ENCODE peak calls at places on chromosome X, in four cellular contexts. X, B, G and Q are unnamed samples.

GRCh38 chrX:10106801-10107200 is 50.0 kb upstream of the CLCN4 start:
- DNase-seq in B (no peak), G (no peak), X (no peak), Q (no peak)

GRCh38 chrX:1496076-1496475 is 40.9 kb downstream of the P2RY8 start:
- DNase-seq in G (no peak), X (no peak), B (no peak), Q (no peak)

GRCh38 chrX:149497626-149498025 is 7.5 kb downstream of the IDS start:
- DNase-seq in B (peak; percentile 15), X (no peak), G (no peak), Q (no peak)

GRCh38 chrX:69493193-69493592 is 10.9 kb upstream of the NALF2 start:
- DNase-seq in B (peak; percentile 29), X (peak; percentile 46), G (no peak), Q (no peak)

GRCh38 chrX:39171686-39172085 is 370.4 kb downstream of the MID1IP1 start:
- DNase-seq in B (no peak), X (no peak), G (no peak), Q (no peak)

GRCh38 chrX:40964633-40965586 is 120.3 kb upstream of the USP9X start:
- DNase-seq in B (no peak), G (no peak), X (no peak), Q (no peak)

GRCh38 chrX:17375631-17376380 is 806 bp downstream of the NHS start:
- DNase-seq in X (no peak), G (no peak), B (peak; percentile 6), Q (peak; percentile 5)

GRCh38 chrX:39464253-39464652 is 633.5 kb downstream of the BCOR start:
- DNase-seq in X (no peak), B (no peak), G (no peak), Q (no peak)

GRCh38 chrX:119095936-119096335 is 23.1 kb downstream of the CT47C1 start:
- DNase-seq in B (no peak), X (no peak), G (no peak), Q (no peak)

GRCh38 chrX:30735839-30736238 is 82.6 kb downstream of the GK start:
- DNase-seq in X (peak; percentile 68), B (peak; percentile 41), G (no peak), Q (peak; percentile 1)

GRCh38 chrX:72368796-72369195 is 63.1 kb upstream of the CITED1 start:
- DNase-seq in X (no peak), G (no peak), B (no peak), Q (no peak)

GRCh38 chrX:69027181-69028005 is 137.9 kb downstream of the PJA1 start:
- DNase-seq in X (no peak), B (no peak), G (no peak), Q (no peak)

GRCh38 chrX:13248867-13249521 is 70.9 kb downstream of the ATXN3L start:
- DNase-seq in G (no peak), B (no peak), X (no peak), Q (no peak)

GRCh38 chrX:71996826-71997225 is 86.2 kb downstream of the NHSL2 start:
- DNase-seq in X (no peak), G (no peak), B (no peak), Q (no peak)

GRCh38 chrX:110120025-110120424 is 117.1 kb downstream of the TMEM164 start:
- DNase-seq in X (no peak), G (no peak), B (no peak), Q (no peak)